ENCODE peak calls at places on chromosomes 1 and 21, in nine cellular contexts. One of them, this sample, is unnamed.

GRCh38 chr1:53073899-53074311 is 11.9 kb downstream of the PODN start:
- DNase-seq in T-helper 1 cell: no peak
- DNase-seq in globus pallidus: peak; percentile 38
- DNase-seq in NCI-H345: no peak
- DNase-seq in NCI-H2171: peak; percentile 82
- DNase-seq in ureter: no peak
- DNase-seq in cerebellum: no peak
- DNase-seq in stimulated activated CD4-positive, alpha-beta T cell treated with anti-CD3 and anti-CD28 coated beads, Interleukin-1b, Interleukin-23, amount 100 ng/mL, for 24 hours: no peak
- DNase-seq in foreskin fibroblast: no peak
- DNase-seq in this sample: no peak

GRCh38 chr21:19228241-19228640 is 824.7 kb upstream of the TMPRSS15 start:
- DNase-seq in T-helper 1 cell: no peak
- DNase-seq in globus pallidus: no peak
- DNase-seq in NCI-H345: peak; percentile 28
- DNase-seq in NCI-H2171: no peak
- DNase-seq in ureter: no peak
- DNase-seq in cerebellum: no peak
- DNase-seq in stimulated activated CD4-positive, alpha-beta T cell treated with anti-CD3 and anti-CD28 coated beads, Interleukin-1b, Interleukin-23, amount 100 ng/mL, for 24 hours: no peak
- DNase-seq in foreskin fibroblast: no peak
- DNase-seq in this sample: no peak

GRCh38 chr1:40622051-40622450 is 43.4 kb downstream of the RIMS3 start:
- DNase-seq in T-helper 1 cell: no peak
- DNase-seq in globus pallidus: no peak
- DNase-seq in NCI-H345: no peak
- DNase-seq in NCI-H2171: no peak
- DNase-seq in ureter: no peak
- DNase-seq in cerebellum: no peak
- DNase-seq in stimulated activated CD4-positive, alpha-beta T cell treated with anti-CD3 and anti-CD28 coated beads, Interleukin-1b, Interleukin-23, amount 100 ng/mL, for 24 hours: no peak
- DNase-seq in foreskin fibroblast: no peak
- DNase-seq in this sample: no peak

GRCh38 chr1:221478050-221478949 is 263.6 kb downstream of the DUSP10 start:
- DNase-seq in T-helper 1 cell: peak; percentile 13
- DNase-seq in globus pallidus: peak; percentile 54
- DNase-seq in NCI-H345: peak; percentile 24
- DNase-seq in NCI-H2171: no peak
- DNase-seq in ureter: peak; percentile 66
- DNase-seq in cerebellum: peak; percentile 2
- DNase-seq in stimulated activated CD4-positive, alpha-beta T cell treated with anti-CD3 and anti-CD28 coated beads, Interleukin-1b, Interleukin-23, amount 100 ng/mL, for 24 hours: peak; percentile 30
- DNase-seq in foreskin fibroblast: peak; percentile 85
- DNase-seq in this sample: peak; percentile 67

GRCh38 chr1:56644064-56644940 is 812 bp upstream of the PRKAA2 start:
- DNase-seq in T-helper 1 cell: no peak
- DNase-seq in globus pallidus: peak; percentile 6
- DNase-seq in NCI-H345: peak; percentile 45
- DNase-seq in NCI-H2171: no peak
- DNase-seq in ureter: no peak
- DNase-seq in cerebellum: peak; percentile 32
- DNase-seq in stimulated activated CD4-positive, alpha-beta T cell treated with anti-CD3 and anti-CD28 coated beads, Interleukin-1b, Interleukin-23, amount 100 ng/mL, for 24 hours: no peak
- DNase-seq in foreskin fibroblast: peak; percentile 20
- DNase-seq in this sample: peak; percentile 14

GRCh38 chr1:77282866-77283539 is 1.2 kb downstream of the AK5 start:
- DNase-seq in T-helper 1 cell: no peak
- DNase-seq in globus pallidus: peak; percentile 45
- DNase-seq in NCI-H345: peak; percentile 26
- DNase-seq in NCI-H2171: peak; percentile 4
- DNase-seq in ureter: no peak
- DNase-seq in cerebellum: no peak
- DNase-seq in stimulated activated CD4-positive, alpha-beta T cell treated with anti-CD3 and anti-CD28 coated beads, Interleukin-1b, Interleukin-23, amount 100 ng/mL, for 24 hours: peak; percentile 15
- DNase-seq in foreskin fibroblast: no peak
- DNase-seq in this sample: no peak

GRCh38 chr1:92105546-92106081 is 25.5 kb downstream of the BTBD8 start:
- DNase-seq in T-helper 1 cell: no peak
- DNase-seq in globus pallidus: no peak
- DNase-seq in NCI-H345: no peak
- DNase-seq in NCI-H2171: no peak
- DNase-seq in ureter: no peak
- DNase-seq in cerebellum: no peak
- DNase-seq in stimulated activated CD4-positive, alpha-beta T cell treated with anti-CD3 and anti-CD28 coated beads, Interleukin-1b, Interleukin-23, amount 100 ng/mL, for 24 hours: no peak
- DNase-seq in foreskin fibroblast: no peak
- DNase-seq in this sample: no peak

GRCh38 chr1:9308236-9308635 is 15.5 kb downstream of the SPSB1 start:
- DNase-seq in T-helper 1 cell: no peak
- DNase-seq in globus pallidus: no peak
- DNase-seq in NCI-H345: no peak
- DNase-seq in NCI-H2171: no peak
- DNase-seq in ureter: no peak
- DNase-seq in cerebellum: no peak
- DNase-seq in stimulated activated CD4-positive, alpha-beta T cell treated with anti-CD3 and anti-CD28 coated beads, Interleukin-1b, Interleukin-23, amount 100 ng/mL, for 24 hours: no peak
- DNase-seq in foreskin fibroblast: no peak
- DNase-seq in this sample: no peak

GRCh38 chr1:79497193-79497773 is 490.8 kb upstream of the ADGRL4 start:
- DNase-seq in T-helper 1 cell: no peak
- DNase-seq in globus pallidus: peak; percentile 5
- DNase-seq in NCI-H345: peak; percentile 43
- DNase-seq in NCI-H2171: no peak
- DNase-seq in ureter: no peak
- DNase-seq in cerebellum: no peak
- DNase-seq in stimulated activated CD4-positive, alpha-beta T cell treated with anti-CD3 and anti-CD28 coated beads, Interleukin-1b, Interleukin-23, amount 100 ng/mL, for 24 hours: no peak
- DNase-seq in foreskin fibroblast: peak; percentile 28
- DNase-seq in this sample: peak; percentile 1

GRCh38 chr1:204712718-204713430 is 27.3 kb upstream of the LRRN2 start:
- DNase-seq in T-helper 1 cell: no peak
- DNase-seq in globus pallidus: no peak
- DNase-seq in NCI-H345: no peak
- DNase-seq in NCI-H2171: no peak
- DNase-seq in ureter: no peak
- DNase-seq in cerebellum: no peak
- DNase-seq in stimulated activated CD4-positive, alpha-beta T cell treated with anti-CD3 and anti-CD28 coated beads, Interleukin-1b, Interleukin-23, amount 100 ng/mL, for 24 hours: no peak
- DNase-seq in foreskin fibroblast: no peak
- DNase-seq in this sample: no peak

GRCh38 chr1:82991569-82991968 is 1007.4 kb downstream of the TTLL7 start:
- DNase-seq in T-helper 1 cell: no peak
- DNase-seq in globus pallidus: no peak
- DNase-seq in NCI-H345: no peak
- DNase-seq in NCI-H2171: no peak
- DNase-seq in ureter: no peak
- DNase-seq in cerebellum: no peak
- DNase-seq in stimulated activated CD4-positive, alpha-beta T cell treated with anti-CD3 and anti-CD28 coated beads, Interleukin-1b, Interleukin-23, amount 100 ng/mL, for 24 hours: no peak
- DNase-seq in foreskin fibroblast: no peak
- DNase-seq in this sample: no peak

GRCh38 chr21:31293986-31294385 is 50.1 kb downstream of the TIAM1 start:
- DNase-seq in T-helper 1 cell: no peak
- DNase-seq in globus pallidus: no peak
- DNase-seq in NCI-H345: no peak
- DNase-seq in NCI-H2171: no peak
- DNase-seq in ureter: no peak
- DNase-seq in cerebellum: no peak
- DNase-seq in stimulated activated CD4-positive, alpha-beta T cell treated with anti-CD3 and anti-CD28 coated beads, Interleukin-1b, Interleukin-23, amount 100 ng/mL, for 24 hours: peak; percentile 35
- DNase-seq in foreskin fibroblast: peak; percentile 85
- DNase-seq in this sample: peak; percentile 88

GRCh38 chr1:17250601-17251000 is 1.7 kb downstream of the PADI3 start:
- DNase-seq in T-helper 1 cell: no peak
- DNase-seq in globus pallidus: no peak
- DNase-seq in NCI-H345: no peak
- DNase-seq in NCI-H2171: no peak
- DNase-seq in ureter: peak; percentile 93
- DNase-seq in cerebellum: no peak
- DNase-seq in stimulated activated CD4-positive, alpha-beta T cell treated with anti-CD3 and anti-CD28 coated beads, Interleukin-1b, Interleukin-23, amount 100 ng/mL, for 24 hours: no peak
- DNase-seq in foreskin fibroblast: no peak
- DNase-seq in this sample: no peak

GRCh38 chr21:42414928-42415769 is 11.4 kb downstream of the UBASH3A start:
- DNase-seq in T-helper 1 cell: peak; percentile 85
- DNase-seq in globus pallidus: no peak
- DNase-seq in NCI-H345: no peak
- DNase-seq in NCI-H2171: no peak
- DNase-seq in ureter: no peak
- DNase-seq in cerebellum: no peak
- DNase-seq in stimulated activated CD4-positive, alpha-beta T cell treated with anti-CD3 and anti-CD28 coated beads, Interleukin-1b, Interleukin-23, amount 100 ng/mL, for 24 hours: peak; percentile 90
- DNase-seq in foreskin fibroblast: no peak
- DNase-seq in this sample: peak; percentile 8

GRCh38 chr1:245016700-245017099 is 138.1 kb upstream of the KIF26B start:
- DNase-seq in T-helper 1 cell: no peak
- DNase-seq in globus pallidus: no peak
- DNase-seq in NCI-H345: peak; percentile 80
- DNase-seq in NCI-H2171: no peak
- DNase-seq in ureter: no peak
- DNase-seq in cerebellum: no peak
- DNase-seq in stimulated activated CD4-positive, alpha-beta T cell treated with anti-CD3 and anti-CD28 coated beads, Interleukin-1b, Interleukin-23, amount 100 ng/mL, for 24 hours: no peak
- DNase-seq in foreskin fibroblast: no peak
- DNase-seq in this sample: no peak

GRCh38 chr1:21302747-21303715 is 12.8 kb upstream of the ECE1 start:
- DNase-seq in T-helper 1 cell: no peak
- DNase-seq in globus pallidus: no peak
- DNase-seq in NCI-H345: no peak
- DNase-seq in NCI-H2171: no peak
- DNase-seq in ureter: no peak
- DNase-seq in cerebellum: no peak
- DNase-seq in stimulated activated CD4-positive, alpha-beta T cell treated with anti-CD3 and anti-CD28 coated beads, Interleukin-1b, Interleukin-23, amount 100 ng/mL, for 24 hours: no peak
- DNase-seq in foreskin fibroblast: peak; percentile 90
- DNase-seq in this sample: no peak

GRCh38 chr1:46131727-46132528 is 501 bp downstream of the PIK3R3 start:
- DNase-seq in T-helper 1 cell: no peak
- DNase-seq in globus pallidus: peak; percentile 49
- DNase-seq in NCI-H345: peak; percentile 72
- DNase-seq in NCI-H2171: peak; percentile 45
- DNase-seq in ureter: no peak
- DNase-seq in cerebellum: no peak
- DNase-seq in stimulated activated CD4-positive, alpha-beta T cell treated with anti-CD3 and anti-CD28 coated beads, Interleukin-1b, Interleukin-23, amount 100 ng/mL, for 24 hours: no peak
- DNase-seq in foreskin fibroblast: no peak
- DNase-seq in this sample: no peak

GRCh38 chr1:248861621-248862020 is 2.7 kb upstream of the ZNF692 start:
- DNase-seq in T-helper 1 cell: no peak
- DNase-seq in globus pallidus: no peak
- DNase-seq in NCI-H345: no peak
- DNase-seq in NCI-H2171: no peak
- DNase-seq in ureter: no peak
- DNase-seq in cerebellum: no peak
- DNase-seq in stimulated activated CD4-positive, alpha-beta T cell treated with anti-CD3 and anti-CD28 coated beads, Interleukin-1b, Interleukin-23, amount 100 ng/mL, for 24 hours: no peak
- DNase-seq in foreskin fibroblast: no peak
- DNase-seq in this sample: no peak

GRCh38 chr1:197976368-197976767 is 59.2 kb downstream of the LHX9 start:
- DNase-seq in T-helper 1 cell: no peak
- DNase-seq in globus pallidus: no peak
- DNase-seq in NCI-H345: no peak
- DNase-seq in NCI-H2171: no peak
- DNase-seq in ureter: no peak
- DNase-seq in cerebellum: no peak
- DNase-seq in stimulated activated CD4-positive, alpha-beta T cell treated with anti-CD3 and anti-CD28 coated beads, Interleukin-1b, Interleukin-23, amount 100 ng/mL, for 24 hours: no peak
- DNase-seq in foreskin fibroblast: no peak
- DNase-seq in this sample: no peak

GRCh38 chr1:244353572-244354091 is 98.1 kb downstream of the ADSS2 start:
- DNase-seq in T-helper 1 cell: no peak
- DNase-seq in globus pallidus: no peak
- DNase-seq in NCI-H345: no peak
- DNase-seq in NCI-H2171: no peak
- DNase-seq in ureter: peak; percentile 71
- DNase-seq in cerebellum: no peak
- DNase-seq in stimulated activated CD4-positive, alpha-beta T cell treated with anti-CD3 and anti-CD28 coated beads, Interleukin-1b, Interleukin-23, amount 100 ng/mL, for 24 hours: no peak
- DNase-seq in foreskin fibroblast: peak; percentile 99
- DNase-seq in this sample: peak; percentile 98

GRCh38 chr1:64507897-64508296 is 38.0 kb downstream of the CACHD1 start:
- DNase-seq in T-helper 1 cell: no peak
- DNase-seq in globus pallidus: no peak
- DNase-seq in NCI-H345: no peak
- DNase-seq in NCI-H2171: no peak
- DNase-seq in ureter: no peak
- DNase-seq in cerebellum: no peak
- DNase-seq in stimulated activated CD4-positive, alpha-beta T cell treated with anti-CD3 and anti-CD28 coated beads, Interleukin-1b, Interleukin-23, amount 100 ng/mL, for 24 hours: no peak
- DNase-seq in foreskin fibroblast: no peak
- DNase-seq in this sample: no peak

GRCh38 chr1:238660849-238661248 is 725.5 kb upstream of the CHRM3 start:
- DNase-seq in T-helper 1 cell: no peak
- DNase-seq in globus pallidus: no peak
- DNase-seq in NCI-H345: no peak
- DNase-seq in NCI-H2171: no peak
- DNase-seq in ureter: no peak
- DNase-seq in cerebellum: no peak
- DNase-seq in stimulated activated CD4-positive, alpha-beta T cell treated with anti-CD3 and anti-CD28 coated beads, Interleukin-1b, Interleukin-23, amount 100 ng/mL, for 24 hours: no peak
- DNase-seq in foreskin fibroblast: no peak
- DNase-seq in this sample: no peak

GRCh38 chr1:115668579-115668978 is 26.8 kb downstream of the VANGL1 start:
- DNase-seq in T-helper 1 cell: no peak
- DNase-seq in globus pallidus: no peak
- DNase-seq in NCI-H345: no peak
- DNase-seq in NCI-H2171: no peak
- DNase-seq in ureter: no peak
- DNase-seq in cerebellum: no peak
- DNase-seq in stimulated activated CD4-positive, alpha-beta T cell treated with anti-CD3 and anti-CD28 coated beads, Interleukin-1b, Interleukin-23, amount 100 ng/mL, for 24 hours: no peak
- DNase-seq in foreskin fibroblast: peak; percentile 26
- DNase-seq in this sample: peak; percentile 55

GRCh38 chr1:38360807-38361206 is 314.2 kb upstream of the POU3F1 start:
- DNase-seq in T-helper 1 cell: no peak
- DNase-seq in globus pallidus: no peak
- DNase-seq in NCI-H345: no peak
- DNase-seq in NCI-H2171: no peak
- DNase-seq in ureter: no peak
- DNase-seq in cerebellum: no peak
- DNase-seq in stimulated activated CD4-positive, alpha-beta T cell treated with anti-CD3 and anti-CD28 coated beads, Interleukin-1b, Interleukin-23, amount 100 ng/mL, for 24 hours: no peak
- DNase-seq in foreskin fibroblast: no peak
- DNase-seq in this sample: no peak

This sample was measured in skeletal muscle cell.